ENCODE peak calls at places on chromosomes 3 and 15, in six cellular contexts. L is gastrocnemius medialis, V is NB4, T is ovary, E is sigmoid colon, I is uterus. M is an unnamed sample.

GRCh38 chr3:145518639-145519038 is 642.3 kb downstream of the PLOD2 start:
- DNase-seq in E (no peak), I (no peak), V (no peak), L (no peak), T (no peak), M (no peak)

GRCh38 chr3:107899996-107900651 is 190.7 kb downstream of the CD47 start:
- DNase-seq in L (no peak), T (no peak), V (no peak), I (no peak), E (no peak), M (no peak)

GRCh38 chr3:135412475-135412874 is 553.1 kb upstream of the PPP2R3A start:
- DNase-seq in E (no peak), T (no peak), I (no peak), V (peak; percentile 1), L (no peak), M (no peak)

GRCh38 chr3:67329358-67329757 is 325.1 kb downstream of the SUCLG2 start:
- DNase-seq in L (no peak), V (no peak), T (no peak), E (no peak), I (no peak), M (no peak)

GRCh38 chr3:15932348-15933300 is 134.8 kb upstream of the ANKRD28 start:
- DNase-seq in L (no peak), T (no peak), E (no peak), I (no peak), V (no peak), M (no peak)

GRCh38 chr15:70447511-70447910 is 315.8 kb downstream of the UACA start:
- DNase-seq in V (no peak), I (no peak), E (no peak), L (no peak), T (no peak), M (no peak)

GRCh38 chr3:40613306-40613705 is 88.5 kb downstream of the ZNF621 start:
- DNase-seq in T (no peak), E (no peak), L (no peak), I (no peak), V (no peak), M (no peak)

GRCh38 chr15:65793813-65794104 is 1.7 kb upstream of the DENND4A start:
- DNase-seq in L (no peak), V (no peak), T (no peak), I (no peak), E (no peak), M (no peak)

GRCh38 chr15:93454788-93455187 is 365.8 kb upstream of the RGMA start:
- DNase-seq in T (no peak), E (no peak), V (no peak), L (no peak), I (no peak), M (no peak)

GRCh38 chr3:141796436-141797166 is 33.4 kb downstream of the GRK7 start:
- DNase-seq in L (no peak), I (no peak), T (no peak), E (no peak), V (peak; percentile 92), M (no peak)

GRCh38 chr3:8301977-8302589 is 199.5 kb upstream of the LMCD1 start:
- DNase-seq in E (no peak), L (no peak), T (no peak), V (peak; percentile 59), I (no peak), M (no peak)

GRCh38 chr15:87207945-87208580 is 1048.5 kb downstream of the NTRK3 start:
- DNase-seq in L (no peak), V (no peak), E (no peak), I (no peak), T (no peak), M (no peak)

GRCh38 chr15:81157939-81158223 is 23.8 kb downstream of the CFAP161 start:
- DNase-seq in E (no peak), T (no peak), V (no peak), L (no peak), I (no peak), M (no peak)
- H3K4me3 ChIP-seq in E (no peak overlapping the region), T (no peak overlapping the region), V (no peak overlapping the region), L (no peak overlapping the region), I (no peak overlapping the region), M (no peak overlapping the region)

GRCh38 chr15:48645558-48646330 is at the start of gene FBN1:
- DNase-seq in L (peak; percentile 33), E (peak; percentile 90), I (peak; percentile 81), V (peak; percentile 44), T (peak; percentile 87), M (peak; percentile 31)
- TF ChIP-seq POLR2A in L (peak; percentile 53), E (peak; percentile 43), I (peak; percentile 87), V (no peak), T (peak; percentile 77), M (no peak)

GRCh38 chr3:152291649-152292066 is 22.9 kb downstream of the MBNL1 start:
- DNase-seq in I (no peak), T (no peak), L (no peak), V (no peak), E (no peak), M (no peak)
- H3K4me3 ChIP-seq in I (no peak overlapping the region), T (no peak overlapping the region), L (no peak overlapping the region), V (no peak overlapping the region), E (no peak overlapping the region), M (no peak overlapping the region)

DNA sequence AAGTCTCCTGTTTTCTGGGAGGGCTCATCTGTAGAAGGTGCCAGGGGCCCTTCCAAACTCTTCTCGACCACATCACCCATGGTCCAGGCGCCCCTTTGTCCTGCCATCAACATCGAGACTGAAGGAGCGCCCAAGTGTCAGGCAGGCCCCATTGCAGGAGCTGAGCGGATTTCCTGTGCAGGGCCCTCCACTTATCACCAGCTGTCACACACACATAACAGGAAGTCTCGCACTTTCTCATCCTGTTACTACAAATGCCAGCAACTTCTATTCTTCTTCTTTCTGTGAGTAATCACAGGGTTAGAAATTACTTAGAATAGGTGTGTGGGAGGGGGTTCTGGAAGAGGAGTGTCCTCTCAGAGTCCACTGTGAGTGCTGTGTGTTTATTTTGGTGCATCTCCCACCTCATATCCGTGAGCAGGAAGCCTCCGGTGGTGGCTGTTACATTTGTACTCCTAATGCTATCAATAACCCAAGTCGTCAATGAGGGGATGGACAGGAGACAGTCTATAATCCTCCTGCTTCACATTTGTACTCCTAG is at the start of gene KLHL6:
- DNase-seq in L (no peak), T (no peak), I (no peak), E (no peak), V (peak; percentile 82), M (peak; percentile 40)
- TF ChIP-seq POLR2A in L (peak; percentile 20), T (no peak), I (no peak), E (no peak), V (peak; percentile 35), M (no peak)

GRCh38 chr15:99015677-99016568 is 8.3 kb upstream of the PGPEP1L start:
- DNase-seq in V (peak; percentile 71), I (peak; percentile 19), E (no peak), T (peak; percentile 47), L (no peak), M (peak; percentile 34)
- H3K4me3 ChIP-seq in V (peak overlapping the region; percentile 70), I (no peak overlapping the region), E (peak overlapping the region; percentile 70), T (peak overlapping the region; percentile 57), L (peak overlapping the region; percentile 53), M (peak overlapping the region; percentile 63)

GRCh38 chr15:25134546-25134945 is 179.8 kb downstream of the SNRPN start:
- DNase-seq in T (no peak), I (no peak), E (no peak), V (peak; percentile 1), L (no peak), M (no peak)

GRCh38 chr15:25137013-25137412 is 182.2 kb downstream of the SNRPN start:
- DNase-seq in I (no peak), V (no peak), E (no peak), L (no peak), T (no peak), M (no peak)

GRCh38 chr15:25136119-25136518 is 181.3 kb downstream of the SNRPN start:
- DNase-seq in T (no peak), I (no peak), V (peak; percentile 31), L (no peak), E (no peak), M (no peak)

GRCh38 chr15:25133804-25134203 is 179.0 kb downstream of the SNRPN start:
- DNase-seq in I (no peak), E (no peak), L (no peak), T (no peak), V (no peak), M (no peak)
- TF ChIP-seq POLR2A in I (no peak), E (no peak), L (no peak), T (no peak), V (no peak), M (no peak)

GRCh38 chr3:59411176-59411575 is 361.4 kb upstream of the CFAP20DC start:
- DNase-seq in T (no peak), E (no peak), I (no peak), V (no peak), L (no peak), M (no peak)
- H3K4me3 ChIP-seq in T (no peak overlapping the region), E (no peak overlapping the region), I (no peak overlapping the region), V (no peak overlapping the region), L (no peak overlapping the region), M (no peak overlapping the region)